ENCODE peak calls at places on chromosome 13, in six cellular contexts. One of them, this sample, is unnamed.

GRCh38 chr13:71828564-71828963 is 38.4 kb downstream of the DACH1 start:
- DNase-seq in left ventricle myocardium inferior: no peak
- DNase-seq in cardiac fibroblast: no peak
- DNase-seq in A673: no peak
- DNase-seq in GM12865: no peak
- DNase-seq in left lung: no peak
- DNase-seq in this sample: no peak

GRCh38 chr13:65914707-65915106 is 1315.4 kb downstream of the PCDH9 start:
- DNase-seq in left lung: no peak
- DNase-seq in cardiac fibroblast: peak; percentile 89
- DNase-seq in A673: no peak
- DNase-seq in left ventricle myocardium inferior: no peak
- DNase-seq in GM12865: no peak
- DNase-seq in this sample: peak; percentile 27

GRCh38 chr13:20192470-20193141 is at the start of gene GJB2:
- DNase-seq in left lung: peak; percentile 80
- DNase-seq in cardiac fibroblast: no peak
- DNase-seq in A673: no peak
- DNase-seq in left ventricle myocardium inferior: no peak
- DNase-seq in GM12865: no peak
- DNase-seq in this sample: peak; percentile 65

GRCh38 chr13:98775844-98776598 is 23.5 kb upstream of the SLC15A1 start:
- DNase-seq in left lung: peak; percentile 57
- DNase-seq in cardiac fibroblast: peak; percentile 75
- DNase-seq in GM12865: no peak
- DNase-seq in left ventricle myocardium inferior: no peak
- DNase-seq in A673: no peak
- DNase-seq in this sample: peak; percentile 94

GRCh38 chr13:26602783-26603182 is 45.3 kb downstream of the WASF3 start:
- DNase-seq in A673: no peak
- DNase-seq in GM12865: no peak
- DNase-seq in left lung: no peak
- DNase-seq in cardiac fibroblast: no peak
- DNase-seq in left ventricle myocardium inferior: no peak
- DNase-seq in this sample: no peak

GRCh38 chr13:21478881-21479808 is 20.0 kb upstream of the ZDHHC20 start:
- DNase-seq in cardiac fibroblast: peak; percentile 88
- DNase-seq in GM12865: peak; percentile 80
- DNase-seq in A673: peak; percentile 89
- DNase-seq in left ventricle myocardium inferior: no peak
- DNase-seq in left lung: no peak
- DNase-seq in this sample: peak; percentile 78

GRCh38 chr13:89163081-89163480 is 1491.9 kb downstream of the SLITRK5 start:
- DNase-seq in cardiac fibroblast: no peak
- DNase-seq in left lung: no peak
- DNase-seq in GM12865: no peak
- DNase-seq in A673: no peak
- DNase-seq in left ventricle myocardium inferior: no peak
- DNase-seq in this sample: no peak

GRCh38 chr13:69618393-69618792 is 489.2 kb upstream of the ATXN8OS start:
- DNase-seq in GM12865: no peak
- DNase-seq in left ventricle myocardium inferior: no peak
- DNase-seq in left lung: no peak
- DNase-seq in A673: no peak
- DNase-seq in cardiac fibroblast: no peak
- DNase-seq in this sample: no peak

GRCh38 chr13:25295228-25295627 is 6.2 kb upstream of the NUP58 start:
- DNase-seq in left ventricle myocardium inferior: no peak
- DNase-seq in GM12865: no peak
- DNase-seq in left lung: no peak
- DNase-seq in A673: no peak
- DNase-seq in cardiac fibroblast: peak; percentile 31
- DNase-seq in this sample: peak; percentile 24

GRCh38 chr13:76816394-76816793 is 69.8 kb downstream of the KCTD12 start:
- DNase-seq in GM12865: peak; percentile 50
- DNase-seq in A673: no peak
- DNase-seq in left lung: no peak
- DNase-seq in cardiac fibroblast: no peak
- DNase-seq in left ventricle myocardium inferior: no peak
- DNase-seq in this sample: no peak

GRCh38 chr13:19587635-19588300 is 26.4 kb upstream of the TPTE2 start:
- DNase-seq in left lung: no peak
- DNase-seq in left ventricle myocardium inferior: no peak
- DNase-seq in cardiac fibroblast: peak; percentile 63
- DNase-seq in GM12865: peak; percentile 81
- DNase-seq in A673: peak; percentile 80
- DNase-seq in this sample: peak; percentile 54

GRCh38 chr13:45276887-45277286 is 64.1 kb downstream of the TPT1 start:
- DNase-seq in left ventricle myocardium inferior: no peak
- DNase-seq in GM12865: no peak
- DNase-seq in A673: no peak
- DNase-seq in cardiac fibroblast: no peak
- DNase-seq in left lung: no peak
- DNase-seq in this sample: no peak

GRCh38 chr13:45873491-45874360 is 22.2 kb upstream of the SIAH3 start:
- DNase-seq in left lung: no peak
- DNase-seq in left ventricle myocardium inferior: no peak
- DNase-seq in GM12865: no peak
- DNase-seq in A673: no peak
- DNase-seq in cardiac fibroblast: peak; percentile 46
- DNase-seq in this sample: peak; percentile 52

GRCh38 chr13:67231481-67231940 is 1.4 kb upstream of the PCDH9 start:
- DNase-seq in cardiac fibroblast: peak; percentile 58
- DNase-seq in left ventricle myocardium inferior: no peak
- DNase-seq in left lung: no peak
- DNase-seq in GM12865: no peak
- DNase-seq in A673: no peak
- DNase-seq in this sample: no peak

GRCh38 chr13:30002577-30002976 is 152.2 kb upstream of the UBL3 start:
- DNase-seq in GM12865: peak; percentile 14
- DNase-seq in cardiac fibroblast: peak; percentile 65
- DNase-seq in left ventricle myocardium inferior: no peak
- DNase-seq in A673: no peak
- DNase-seq in left lung: no peak
- DNase-seq in this sample: peak; percentile 91

GRCh38 chr13:21757721-21758120 is 86.8 kb downstream of the FGF9 start:
- DNase-seq in A673: no peak
- DNase-seq in cardiac fibroblast: no peak
- DNase-seq in GM12865: no peak
- DNase-seq in left ventricle myocardium inferior: no peak
- DNase-seq in left lung: no peak
- DNase-seq in this sample: no peak

GRCh38 chr13:46684287-46685001 is 112.5 kb downstream of the ESD start:
- DNase-seq in cardiac fibroblast: no peak
- DNase-seq in left lung: no peak
- DNase-seq in A673: no peak
- DNase-seq in GM12865: no peak
- DNase-seq in left ventricle myocardium inferior: no peak
- DNase-seq in this sample: no peak

GRCh38 chr13:30376426-30377311 is 45.6 kb upstream of the UBE2L5 start:
- DNase-seq in cardiac fibroblast: no peak
- DNase-seq in GM12865: peak; percentile 86
- DNase-seq in A673: no peak
- DNase-seq in left lung: no peak
- DNase-seq in left ventricle myocardium inferior: no peak
- DNase-seq in this sample: peak; percentile 40

GRCh38 chr13:91359566-91359965 is 12.1 kb downstream of the MIR17HG start:
- DNase-seq in GM12865: no peak
- DNase-seq in left ventricle myocardium inferior: no peak
- DNase-seq in left lung: no peak
- DNase-seq in A673: no peak
- DNase-seq in cardiac fibroblast: no peak
- DNase-seq in this sample: no peak

GRCh38 chr13:38687246-38688229 is 661 bp downstream of the FREM2 start:
- DNase-seq in left lung: peak; percentile 81
- DNase-seq in GM12865: no peak
- DNase-seq in cardiac fibroblast: peak; percentile 18
- DNase-seq in A673: peak; percentile 29
- DNase-seq in left ventricle myocardium inferior: no peak
- DNase-seq in this sample: peak; percentile 34

GRCh38 chr13:29817604-29818378 is 32.6 kb downstream of the UBL3 start:
- DNase-seq in cardiac fibroblast: peak; percentile 7
- DNase-seq in A673: no peak
- DNase-seq in left ventricle myocardium inferior: no peak
- DNase-seq in left lung: no peak
- DNase-seq in GM12865: peak; percentile 76
- DNase-seq in this sample: no peak

GRCh38 chr13:31824705-31825512 is 85.6 kb downstream of the RXFP2 start:
- DNase-seq in A673: peak; percentile 7
- DNase-seq in GM12865: peak; percentile 51
- DNase-seq in cardiac fibroblast: peak; percentile 62
- DNase-seq in left ventricle myocardium inferior: no peak
- DNase-seq in left lung: no peak
- DNase-seq in this sample: no peak
- TF ChIP-seq CTCF in A673: peak; percentile 29
- TF ChIP-seq CTCF in GM12865: peak; percentile 19
- TF ChIP-seq CTCF in cardiac fibroblast: peak; percentile 4
- TF ChIP-seq CTCF in left ventricle myocardium inferior: peak; percentile 66
- TF ChIP-seq CTCF in left lung: no peak
- TF ChIP-seq CTCF in this sample: no peak

GRCh38 chr13:79404985-79405384 is 1.1 kb downstream of the RBM26 start:
- DNase-seq in A673: no peak
- DNase-seq in cardiac fibroblast: peak; percentile 13
- DNase-seq in left lung: no peak
- DNase-seq in GM12865: peak; percentile 52
- DNase-seq in left ventricle myocardium inferior: no peak
- DNase-seq in this sample: peak; percentile 48
- H3K4me3 ChIP-seq in A673: peak overlapping the region; percentile 69
- H3K4me3 ChIP-seq in cardiac fibroblast: peak overlapping the region; percentile 92
- H3K4me3 ChIP-seq in left lung: peak overlapping the region; percentile 85
- H3K4me3 ChIP-seq in GM12865: peak overlapping the region; percentile 99
- H3K4me3 ChIP-seq in left ventricle myocardium inferior: peak overlapping the region; percentile 82
- H3K4me3 ChIP-seq in this sample: peak overlapping the region; percentile 93

GRCh38 chr13:59415498-59415897 is 748.2 kb downstream of the DIAPH3 start:
- DNase-seq in cardiac fibroblast: no peak
- DNase-seq in GM12865: no peak
- DNase-seq in left lung: no peak
- DNase-seq in A673: no peak
- DNase-seq in left ventricle myocardium inferior: no peak
- DNase-seq in this sample: no peak

GRCh38 chr13:59413121-59413520 is 750.6 kb downstream of the DIAPH3 start:
- DNase-seq in A673: no peak
- DNase-seq in left ventricle myocardium inferior: no peak
- DNase-seq in left lung: no peak
- DNase-seq in GM12865: peak; percentile 27
- DNase-seq in cardiac fibroblast: no peak
- DNase-seq in this sample: no peak

GRCh38 chr13:59416561-59416960 is 747.2 kb downstream of the DIAPH3 start:
- DNase-seq in GM12865: no peak
- DNase-seq in left lung: no peak
- DNase-seq in A673: no peak
- DNase-seq in left ventricle myocardium inferior: no peak
- DNase-seq in cardiac fibroblast: no peak
- DNase-seq in this sample: no peak
- TF ChIP-seq CTCF in GM12865: no peak
- TF ChIP-seq CTCF in left lung: no peak
- TF ChIP-seq CTCF in A673: no peak
- TF ChIP-seq CTCF in left ventricle myocardium inferior: no peak
- TF ChIP-seq CTCF in cardiac fibroblast: no peak
- TF ChIP-seq CTCF in this sample: no peak

DNA sequence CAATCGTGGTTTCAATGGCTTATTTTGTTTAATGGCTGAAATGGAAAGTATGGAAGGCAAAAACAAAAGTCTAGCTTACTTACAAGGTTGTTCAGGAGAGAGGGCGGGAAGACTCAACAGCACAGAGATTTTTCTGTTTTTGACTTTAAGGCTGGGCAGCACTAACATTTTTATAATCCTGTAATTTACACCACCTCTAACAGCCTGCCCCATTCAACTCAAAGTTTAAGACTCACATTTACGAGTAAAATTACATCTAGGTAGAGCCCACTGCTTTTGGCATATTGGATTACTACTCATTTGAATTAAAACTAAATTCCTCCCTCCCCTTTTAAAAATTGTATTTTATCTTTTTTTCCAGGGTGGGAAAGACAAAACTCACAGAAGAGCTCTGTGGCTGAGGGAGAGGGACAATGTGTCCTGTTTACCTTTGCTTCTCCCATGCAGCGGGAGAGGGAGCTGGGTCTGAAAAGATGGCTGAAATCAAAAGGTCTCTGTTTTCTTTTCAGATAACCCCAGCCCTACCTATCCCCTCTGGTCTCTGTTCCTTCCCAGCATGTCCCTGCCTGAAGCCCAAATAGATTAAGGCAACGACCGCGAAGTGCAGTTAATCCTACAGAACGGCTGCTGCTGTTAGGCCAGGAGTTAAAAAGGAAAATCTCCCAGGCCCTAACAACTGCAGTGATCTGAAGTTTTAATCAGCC is 6.6 kb downstream of the EFNB2 start:
- DNase-seq in GM12865: no peak
- DNase-seq in left ventricle myocardium inferior: no peak
- DNase-seq in left lung: no peak
- DNase-seq in A673: no peak
- DNase-seq in cardiac fibroblast: no peak
- DNase-seq in this sample: no peak
- H3K4me3 ChIP-seq in GM12865: no peak overlapping the region
- H3K4me3 ChIP-seq in left ventricle myocardium inferior: peak overlapping the region; percentile 77
- H3K4me3 ChIP-seq in left lung: no peak overlapping the region
- H3K4me3 ChIP-seq in A673: no peak overlapping the region
- H3K4me3 ChIP-seq in cardiac fibroblast: no peak overlapping the region
- H3K4me3 ChIP-seq in this sample: no peak overlapping the region

This sample was measured in epithelial cell of esophagus.